ENCODE peak calls at places on chromosomes 12 and 14, in four cellular contexts. P is A549, K is K562, I is H1. E is an unnamed sample.
A peak's percentile ranks its signal among the peaks of the same experiment; 100 is the strongest.

GRCh38 chr12:5432011-5432400 is at the start of gene NTF3:
- DNase-seq in P (no peak), K (no peak), I (peak; percentile 72), E (no peak)

GRCh38 chr14:72662213-72662612 is 231.7 kb downstream of the DPF3 start:
- DNase-seq in P (no peak), K (no peak), I (no peak), E (no peak)

GRCh38 chr12:2682301-2683282 is 112.2 kb upstream of the FKBP4 start:
- DNase-seq in P (peak; percentile 68), K (no peak), I (no peak), E (peak; percentile 59)

GRCh38 chr12:113477171-113477841 is 5.6 kb upstream of the LHX5 start:
- DNase-seq in P (no peak), K (no peak), I (peak; percentile 76), E (no peak)

GRCh38 chr14:62807636-62808035 is 237.6 kb downstream of the KCNH5 start:
- DNase-seq in P (no peak), K (no peak), I (no peak), E (no peak)

GRCh38 chr14:104436741-104437701 is 142.5 kb upstream of the C14orf180 start:
- DNase-seq in P (no peak), K (no peak), I (peak; percentile 43), E (no peak)

GRCh38 chr14:56145965-56146364 is 27.8 kb downstream of the PELI2 start:
- DNase-seq in P (peak; percentile 14), K (no peak), I (no peak), E (no peak)

GRCh38 chr14:21924479-21924878 is 250.9 kb upstream of the OR4E1 start:
- DNase-seq in P (no peak), K (no peak), I (no peak), E (no peak)

GRCh38 chr12:89333564-89334252 is 18.6 kb downstream of the DUSP6 start:
- DNase-seq in P (no peak), K (peak; percentile 48), I (no peak), E (no peak)

GRCh38 chr14:57760891-57761290 is 105.0 kb downstream of the SLC35F4 start:
- DNase-seq in P (no peak), K (no peak), I (no peak), E (no peak)

GRCh38 chr12:25253371-25254068 is 2.8 kb upstream of the KRAS start:
- DNase-seq in P (no peak), K (no peak), I (no peak), E (no peak)

GRCh38 chr12:10842862-10843261 is 6.4 kb downstream of the PRR4 start:
- DNase-seq in P (no peak), K (no peak), I (no peak), E (no peak)

GRCh38 chr14:103198429-103199140 is 75.3 kb downstream of the TNFAIP2 start:
- DNase-seq in P (peak; percentile 71), K (no peak), I (no peak), E (peak; percentile 52)

GRCh38 chr12:25328082-25328712 is 77.5 kb upstream of the KRAS start:
- DNase-seq in P (peak; percentile 30), K (no peak), I (no peak), E (peak; percentile 3)

GRCh38 chr14:42469637-42470426 is 863.2 kb downstream of the LRFN5 start:
- DNase-seq in P (peak; percentile 61), K (no peak), I (no peak), E (no peak)

GRCh38 chr12:94429633-94430032 is 30.0 kb downstream of the CEP83 start:
- DNase-seq in P (no peak), K (no peak), I (no peak), E (peak; percentile 23)

GRCh38 chr12:110858848-110859247 is 12.1 kb downstream of the CCDC63 start:
- DNase-seq in P (no peak), K (no peak), I (no peak), E (no peak)

GRCh38 chr12:47818007-47818376 is 1.7 kb downstream of the HDAC7 start:
- DNase-seq in P (no peak), K (no peak), I (no peak), E (no peak)

GRCh38 chr12:42921741-42922511 is 332.4 kb upstream of the PRICKLE1 start:
- DNase-seq in P (peak; percentile 18), K (no peak), I (no peak), E (no peak)

GRCh38 chr12:121787063-121787774 is 6.3 kb downstream of the RHOF start:
- DNase-seq in P (peak; percentile 75), K (no peak), I (no peak), E (no peak)

GRCh38 chr12:128820723-128821432 is 2.9 kb downstream of the SLC15A4 start:
- DNase-seq in P (no peak), K (no peak), I (no peak), E (no peak)

GRCh38 chr12:50282581-50283229 is 615 bp downstream of the LIMA1 start:
- DNase-seq in P (no peak), K (no peak), I (no peak), E (no peak)

GRCh38 chr12:50287271-50287670 is 4.0 kb upstream of the LIMA1 start:
- DNase-seq in P (no peak), K (no peak), I (no peak), E (no peak)

GRCh38 chr12:50283924-50284236 is 560 bp upstream of the LIMA1 start:
- DNase-seq in P (no peak), K (peak; percentile 15), I (no peak), E (no peak)

GRCh38 chr12:50283230-50283923 is at the start of gene LIMA1:
- DNase-seq in P (peak; percentile 86), K (peak; percentile 95), I (peak; percentile 96), E (peak; percentile 76)

DNA sequence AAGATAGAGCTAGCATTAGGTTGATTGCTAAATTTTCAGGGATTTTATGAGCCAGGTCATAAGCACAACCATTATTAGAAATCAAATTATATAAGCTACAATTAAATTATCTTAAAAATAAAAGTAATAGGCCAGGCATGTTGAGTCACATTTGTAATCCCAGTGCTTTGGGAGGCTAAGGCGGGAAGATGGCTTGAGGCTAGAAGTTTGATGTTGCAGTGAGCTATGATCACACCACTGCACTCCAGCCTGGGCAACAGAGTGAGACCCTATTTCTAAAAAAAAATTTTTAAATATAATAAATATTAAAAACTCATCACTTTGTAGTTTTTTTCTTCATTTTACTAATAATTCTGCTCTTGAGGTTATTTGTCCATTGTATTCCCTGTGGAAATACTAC is 1.9 kb upstream of the LIMA1 start:
- DNase-seq in P (no peak), K (no peak), I (no peak), E (no peak)
- TF ChIP-seq RNF2 in P (no peak), K (no peak), I (no peak), E (no peak)

GRCh38 chr12:58804749-58805148 is 115.6 kb downstream of the LRIG3 start:
- DNase-seq in P (peak; percentile 23), K (no peak), I (no peak), E (peak; percentile 15)
- TF ChIP-seq JUN in P (no peak), K (no peak), I (no peak), E (no peak)

GRCh38 chr14:40317690-40318089 is 885.5 kb upstream of the FBXO33 start:
- DNase-seq in P (no peak), K (no peak), I (no peak), E (no peak)

GRCh38 chr14:40312296-40312695 is 880.1 kb upstream of the FBXO33 start:
- DNase-seq in P (no peak), K (no peak), I (no peak), E (no peak)

DNA sequence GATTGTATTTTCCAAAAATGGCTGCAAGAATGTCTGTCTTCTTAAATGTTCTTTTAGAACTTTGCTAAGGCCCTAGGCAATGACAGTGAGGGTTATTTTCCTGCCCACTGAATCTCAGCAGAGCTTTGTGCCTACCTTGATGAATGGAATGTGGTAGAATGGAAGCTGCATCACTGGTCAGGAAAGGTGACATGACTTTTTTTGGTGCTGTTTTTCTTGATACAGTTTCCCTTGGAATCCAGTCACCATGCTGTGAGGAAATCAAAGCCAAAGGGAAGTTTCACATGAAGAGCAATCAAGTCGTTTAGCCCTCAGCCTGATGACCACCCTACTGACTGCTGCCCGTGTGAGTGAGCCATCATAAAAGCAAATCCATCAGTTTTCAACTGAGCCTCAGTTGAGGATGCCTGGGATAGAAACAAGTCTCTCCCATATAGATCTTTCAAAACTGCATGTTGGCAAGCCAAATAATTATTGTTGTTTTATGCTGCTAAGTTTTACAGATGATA is 886.0 kb upstream of the FBXO33 start:
- DNase-seq in P (no peak), K (no peak), I (no peak), E (no peak)
- TF ChIP-seq RNF2 in P (no peak), K (no peak), I (no peak), E (no peak)

GRCh38 chr12:68374315-68374982 is 42.3 kb upstream of the MDM1 start:
- DNase-seq in P (no peak), K (no peak), I (no peak), E (no peak)
- TF ChIP-seq JUN in P (no peak), K (no peak), I (no peak), E (no peak)

DNA sequence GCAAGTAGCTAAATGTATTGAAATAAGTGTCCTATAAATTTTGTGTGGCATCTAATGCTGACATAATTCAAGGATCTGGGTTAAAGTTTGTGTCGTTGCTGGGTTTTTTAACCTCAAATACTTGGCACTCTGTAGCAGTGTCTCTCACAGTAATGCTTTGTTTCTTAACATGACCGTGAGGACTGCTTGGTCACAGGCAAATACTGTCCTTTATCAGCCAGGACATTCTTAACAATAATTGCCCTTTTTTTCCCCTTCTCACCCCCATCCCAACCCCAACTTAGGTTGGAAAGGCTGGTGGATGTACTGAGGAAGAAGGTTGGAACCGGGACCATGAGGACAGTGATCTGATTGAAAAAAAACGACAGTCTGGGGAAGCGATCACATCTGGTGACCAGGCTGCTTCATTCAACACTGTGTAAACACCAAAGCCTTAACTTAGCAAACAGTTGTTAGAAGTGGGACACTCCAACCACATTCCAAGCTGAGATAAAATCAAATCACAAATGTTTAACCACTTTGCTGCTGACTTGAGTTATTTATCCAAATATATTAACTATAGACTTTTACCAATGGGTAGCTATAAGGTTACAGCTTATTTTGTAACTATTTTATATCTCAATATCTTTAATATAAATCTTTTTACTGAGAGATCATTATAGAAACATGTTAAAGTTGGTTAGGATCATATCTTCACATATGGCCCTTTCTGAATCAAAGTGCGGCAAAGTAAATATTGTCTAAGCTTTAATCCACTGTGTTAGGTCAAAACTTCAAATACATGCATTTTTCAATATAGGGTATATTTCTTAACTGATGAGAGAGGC is 48.2 kb downstream of the FOXA1 start:
- DNase-seq in P (peak; percentile 80), K (no peak), I (no peak), E (peak; percentile 100)
- TF ChIP-seq RNF2 in P (no peak), K (no peak), I (no peak), E (no peak)

DNA sequence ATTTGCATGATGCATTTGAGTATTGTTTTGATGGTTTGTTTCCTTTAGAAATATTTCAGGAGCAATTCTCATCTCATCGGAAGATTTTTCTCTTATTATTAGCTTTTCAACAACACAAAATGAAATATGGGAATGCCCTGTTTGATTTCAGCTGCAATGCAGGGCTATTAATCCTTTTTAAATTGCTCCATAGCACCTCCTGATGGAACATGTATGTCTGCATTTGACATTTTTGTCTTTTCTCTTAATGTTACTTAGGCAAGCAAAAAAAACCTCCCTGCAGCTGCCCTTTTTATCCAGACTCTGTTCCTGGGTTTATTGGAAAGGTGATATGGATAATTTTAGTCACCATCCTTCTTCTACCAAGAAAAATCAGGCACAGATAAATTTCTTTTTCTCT is 895.8 kb downstream of the RPS29 start:
- DNase-seq in P (peak; percentile 1), K (no peak), I (no peak), E (no peak)
- TF ChIP-seq JUN in P (no peak), K (no peak), I (no peak), E (no peak)

GRCh38 chr14:23432102-23432925 is 3.1 kb downstream of the MYH7 start:
- DNase-seq in P (no peak), K (no peak), I (no peak), E (no peak)
- TF ChIP-seq RNF2 in P (no peak), K (no peak), I (no peak), E (no peak)

E was measured in HepG2.